ENCODE peak calls at places on chromosomes 3 and 15, in eight cellular contexts. M, N, D, I, R, Q, Z and A are unnamed samples.

GRCh38 chr3:98778852-98779379 is 15.8 kb downstream of the ST3GAL6 start:
- DNase-seq in M (peak; percentile 77), N (no peak), D (peak; percentile 74), I (peak; percentile 62), R (no peak), Q (no peak), Z (peak; percentile 63), A (peak; percentile 79)

GRCh38 chr15:48718646-48719045 is 73.1 kb upstream of the FBN1 start:
- DNase-seq in M (no peak), N (no peak), D (no peak), I (peak; percentile 45), R (no peak), Q (no peak), Z (peak; percentile 44), A (no peak)

GRCh38 chr3:36988336-36988735 is 4.6 kb downstream of the EPM2AIP1 start:
- DNase-seq in M (no peak), N (no peak), D (no peak), I (no peak), R (no peak), Q (no peak), Z (no peak), A (no peak)

GRCh38 chr3:47513125-47513929 is at the start of gene ELP6:
- DNase-seq in M (peak; percentile 89), N (peak; percentile 90), D (peak; percentile 90), I (peak; percentile 98), R (peak; percentile 99), Q (peak; percentile 96), Z (peak; percentile 98), A (peak; percentile 95)

GRCh38 chr3:144129536-144130214 is 158.1 kb downstream of the DIPK2A start:
- DNase-seq in M (no peak), N (no peak), D (no peak), I (no peak), R (no peak), Q (no peak), Z (no peak), A (no peak)

GRCh38 chr15:43225201-43225949 is 4.6 kb upstream of the EPB42 start:
- DNase-seq in M (peak; percentile 62), N (no peak), D (peak; percentile 65), I (peak; percentile 78), R (peak; percentile 52), Q (peak; percentile 41), Z (peak; percentile 79), A (peak; percentile 52)

GRCh38 chr3:66582721-66583141 is 81.9 kb upstream of the LRIG1 start:
- DNase-seq in M (peak; percentile 23), N (no peak), D (peak; percentile 24), I (peak; percentile 61), R (peak; percentile 72), Q (no peak), Z (peak; percentile 37), A (peak; percentile 85)

GRCh38 chr3:66441124-66441523 is 59.7 kb downstream of the LRIG1 start:
- DNase-seq in M (peak; percentile 16), N (no peak), D (peak; percentile 49), I (peak; percentile 67), R (no peak), Q (no peak), Z (peak; percentile 67), A (peak; percentile 35)

GRCh38 chr15:26974120-26974780 is 3.3 kb downstream of the GABRG3 start:
- DNase-seq in M (peak; percentile 10), N (no peak), D (no peak), I (peak; percentile 32), R (no peak), Q (peak; percentile 27), Z (no peak), A (peak; percentile 27)

GRCh38 chr3:172285844-172286243 is 162.4 kb downstream of the GHSR start:
- DNase-seq in M (no peak), N (no peak), D (peak; percentile 68), I (peak; percentile 28), R (no peak), Q (no peak), Z (peak; percentile 58), A (no peak)

GRCh38 chr15:81221449-81221848 is 24.8 kb downstream of the IL16 start:
- DNase-seq in M (no peak), N (no peak), D (no peak), I (peak; percentile 32), R (no peak), Q (no peak), Z (peak; percentile 46), A (no peak)

GRCh38 chr3:37739579-37740290 is 121.9 kb upstream of the CTDSPL start:
- DNase-seq in M (no peak), N (no peak), D (no peak), I (no peak), R (no peak), Q (no peak), Z (no peak), A (no peak)

GRCh38 chr3:68809596-68809995 is 122.8 kb downstream of the TAFA4 start:
- DNase-seq in M (no peak), N (no peak), D (no peak), I (no peak), R (no peak), Q (no peak), Z (no peak), A (no peak)

GRCh38 chr15:101063891-101064794 is 145.0 kb downstream of the LRRK1 start:
- DNase-seq in M (no peak), N (no peak), D (no peak), I (no peak), R (no peak), Q (no peak), Z (no peak), A (no peak)

GRCh38 chr15:75921732-75922703 is 18.3 kb downstream of the FBXO22 start:
- DNase-seq in M (peak; percentile 68), N (no peak), D (no peak), I (peak; percentile 31), R (no peak), Q (peak; percentile 51), Z (peak; percentile 33), A (peak; percentile 49)

GRCh38 chr15:44910981-44911625 is 45.4 kb upstream of the TERB2 start:
- DNase-seq in M (no peak), N (no peak), D (no peak), I (no peak), R (no peak), Q (no peak), Z (no peak), A (no peak)

GRCh38 chr3:31166249-31166885 is 271.9 kb upstream of the GADL1 start:
- DNase-seq in M (no peak), N (no peak), D (peak; percentile 26), I (peak; percentile 15), R (no peak), Q (no peak), Z (peak; percentile 23), A (no peak)